ENCODE peak calls at places on chromosomes 16 and 17, in four cellular contexts. One of them, this sample, is unnamed.

GRCh38 chr17:45739786-45740185 is 44.3 kb upstream of the CRHR1 start:
- DNase-seq in anterior cingulate cortex: no peak
- DNase-seq in activated CD4-positive, alpha-beta T cell treated with anti-CD3 and anti-CD28 coated beads, Interleukin-2, amount 10 ng/mL, durations not matched to agents 7 days and 5 days: no peak
- DNase-seq in IMR-90: no peak
- DNase-seq in this sample: no peak

GRCh38 chr17:37674511-37674910 is 31.3 kb upstream of the DDX52 start:
- DNase-seq in anterior cingulate cortex: no peak
- DNase-seq in activated CD4-positive, alpha-beta T cell treated with anti-CD3 and anti-CD28 coated beads, Interleukin-2, amount 10 ng/mL, durations not matched to agents 7 days and 5 days: no peak
- DNase-seq in IMR-90: no peak
- DNase-seq in this sample: no peak

GRCh38 chr16:86221085-86221484 is 289.2 kb upstream of the FOXF1 start:
- DNase-seq in anterior cingulate cortex: no peak
- DNase-seq in activated CD4-positive, alpha-beta T cell treated with anti-CD3 and anti-CD28 coated beads, Interleukin-2, amount 10 ng/mL, durations not matched to agents 7 days and 5 days: no peak
- DNase-seq in IMR-90: peak
- DNase-seq in this sample: no peak

GRCh38 chr17:37791434-37791833 is 46.6 kb upstream of the HNF1B start:
- DNase-seq in anterior cingulate cortex: no peak
- DNase-seq in activated CD4-positive, alpha-beta T cell treated with anti-CD3 and anti-CD28 coated beads, Interleukin-2, amount 10 ng/mL, durations not matched to agents 7 days and 5 days: peak
- DNase-seq in IMR-90: peak
- DNase-seq in this sample: peak

GRCh38 chr16:85676466-85676865 is 12.3 kb downstream of the GINS2 start:
- DNase-seq in anterior cingulate cortex: no peak
- DNase-seq in activated CD4-positive, alpha-beta T cell treated with anti-CD3 and anti-CD28 coated beads, Interleukin-2, amount 10 ng/mL, durations not matched to agents 7 days and 5 days: no peak
- DNase-seq in IMR-90: no peak
- DNase-seq in this sample: no peak

GRCh38 chr16:3113765-3114479 is 1.5 kb downstream of the ZNF205 start:
- DNase-seq in anterior cingulate cortex: no peak
- DNase-seq in activated CD4-positive, alpha-beta T cell treated with anti-CD3 and anti-CD28 coated beads, Interleukin-2, amount 10 ng/mL, durations not matched to agents 7 days and 5 days: no peak
- DNase-seq in IMR-90: peak
- DNase-seq in this sample: no peak

GRCh38 chr16:70805787-70806186 is 4.8 kb upstream of the VAC14 start:
- DNase-seq in anterior cingulate cortex: no peak
- DNase-seq in activated CD4-positive, alpha-beta T cell treated with anti-CD3 and anti-CD28 coated beads, Interleukin-2, amount 10 ng/mL, durations not matched to agents 7 days and 5 days: no peak
- DNase-seq in IMR-90: peak
- DNase-seq in this sample: no peak

GRCh38 chr17:57206928-57207327 is 49.4 kb upstream of the MSI2 start:
- DNase-seq in anterior cingulate cortex: no peak
- DNase-seq in activated CD4-positive, alpha-beta T cell treated with anti-CD3 and anti-CD28 coated beads, Interleukin-2, amount 10 ng/mL, durations not matched to agents 7 days and 5 days: no peak
- DNase-seq in IMR-90: no peak
- DNase-seq in this sample: no peak

GRCh38 chr17:50774225-50774803 is 7.0 kb upstream of the ANKRD40CL start:
- DNase-seq in anterior cingulate cortex: no peak
- DNase-seq in activated CD4-positive, alpha-beta T cell treated with anti-CD3 and anti-CD28 coated beads, Interleukin-2, amount 10 ng/mL, durations not matched to agents 7 days and 5 days: no peak
- DNase-seq in IMR-90: no peak
- DNase-seq in this sample: no peak

GRCh38 chr16:25838724-25839186 is 147.0 kb downstream of the HS3ST4 start:
- DNase-seq in anterior cingulate cortex: no peak
- DNase-seq in activated CD4-positive, alpha-beta T cell treated with anti-CD3 and anti-CD28 coated beads, Interleukin-2, amount 10 ng/mL, durations not matched to agents 7 days and 5 days: peak
- DNase-seq in IMR-90: peak
- DNase-seq in this sample: peak

GRCh38 chr17:71511266-71511995 is 609.4 kb upstream of the SOX9 start:
- DNase-seq in anterior cingulate cortex: no peak
- DNase-seq in activated CD4-positive, alpha-beta T cell treated with anti-CD3 and anti-CD28 coated beads, Interleukin-2, amount 10 ng/mL, durations not matched to agents 7 days and 5 days: no peak
- DNase-seq in IMR-90: no peak
- DNase-seq in this sample: no peak

GRCh38 chr17:30116345-30116660 is 313 bp upstream of the NSRP1 start:
- DNase-seq in anterior cingulate cortex: no peak
- DNase-seq in activated CD4-positive, alpha-beta T cell treated with anti-CD3 and anti-CD28 coated beads, Interleukin-2, amount 10 ng/mL, durations not matched to agents 7 days and 5 days: no peak
- DNase-seq in IMR-90: no peak
- DNase-seq in this sample: no peak